ENCODE peak calls at places on chromosomes 16 and 17, in five cellular contexts. One of them, this sample, is unnamed.

GRCh38 chr17:62800580-62800979 is 7.5 kb downstream of the MARCHF10 start:
- DNase-seq in thoracic aorta: no peak
- DNase-seq in AG10803: peak
- DNase-seq in right atrium auricular region: no peak
- DNase-seq in HFFc6: peak
- DNase-seq in this sample: no peak

GRCh38 chr17:73647331-73647730 is 3.1 kb upstream of the SDK2 start:
- DNase-seq in right atrium auricular region: no peak
- DNase-seq in thoracic aorta: no peak
- DNase-seq in AG10803: no peak
- DNase-seq in HFFc6: no peak
- DNase-seq in this sample: no peak

GRCh38 chr17:81054308-81054707 is 19.4 kb downstream of the BAIAP2 start:
- DNase-seq in right atrium auricular region: no peak
- DNase-seq in thoracic aorta: no peak
- DNase-seq in HFFc6: no peak
- DNase-seq in AG10803: no peak
- DNase-seq in this sample: no peak

GRCh38 chr16:56298948-56299602 is 107.8 kb downstream of the GNAO1 start:
- DNase-seq in HFFc6: no peak
- DNase-seq in thoracic aorta: no peak
- DNase-seq in AG10803: no peak
- DNase-seq in right atrium auricular region: no peak
- DNase-seq in this sample: no peak

GRCh38 chr17:46889992-46890564 is 32.9 kb upstream of the GOSR2 start:
- DNase-seq in thoracic aorta: no peak
- DNase-seq in AG10803: no peak
- DNase-seq in HFFc6: no peak
- DNase-seq in right atrium auricular region: no peak
- DNase-seq in this sample: no peak

GRCh38 chr16:4114257-4115208 is 1.7 kb downstream of the ADCY9 start:
- DNase-seq in thoracic aorta: no peak
- DNase-seq in right atrium auricular region: no peak
- DNase-seq in AG10803: peak
- DNase-seq in HFFc6: no peak
- DNase-seq in this sample: no peak

GRCh38 chr16:275041-275621 is 613 bp downstream of the RGS11 start:
- DNase-seq in AG10803: no peak
- DNase-seq in right atrium auricular region: no peak
- DNase-seq in thoracic aorta: no peak
- DNase-seq in HFFc6: no peak
- DNase-seq in this sample: no peak

GRCh38 chr17:36935681-36936454 is 1.4 kb upstream of the LHX1 start:
- DNase-seq in HFFc6: no peak
- DNase-seq in thoracic aorta: no peak
- DNase-seq in right atrium auricular region: no peak
- DNase-seq in AG10803: no peak
- DNase-seq in this sample: peak

GRCh38 chr16:15644306-15644961 is 1.5 kb upstream of the MARF1 start:
- DNase-seq in AG10803: peak
- DNase-seq in thoracic aorta: no peak
- DNase-seq in HFFc6: peak
- DNase-seq in right atrium auricular region: no peak
- DNase-seq in this sample: no peak

GRCh38 chr17:43020789-43021738 is 1.1 kb downstream of the VAT1 start:
- DNase-seq in thoracic aorta: no peak
- DNase-seq in right atrium auricular region: peak
- DNase-seq in HFFc6: peak
- DNase-seq in AG10803: peak
- DNase-seq in this sample: peak

GRCh38 chr16:66662445-66663194 is 33.9 kb downstream of the CMTM4 start:
- DNase-seq in HFFc6: peak
- DNase-seq in right atrium auricular region: no peak
- DNase-seq in AG10803: peak
- DNase-seq in thoracic aorta: no peak
- DNase-seq in this sample: no peak

DNA sequence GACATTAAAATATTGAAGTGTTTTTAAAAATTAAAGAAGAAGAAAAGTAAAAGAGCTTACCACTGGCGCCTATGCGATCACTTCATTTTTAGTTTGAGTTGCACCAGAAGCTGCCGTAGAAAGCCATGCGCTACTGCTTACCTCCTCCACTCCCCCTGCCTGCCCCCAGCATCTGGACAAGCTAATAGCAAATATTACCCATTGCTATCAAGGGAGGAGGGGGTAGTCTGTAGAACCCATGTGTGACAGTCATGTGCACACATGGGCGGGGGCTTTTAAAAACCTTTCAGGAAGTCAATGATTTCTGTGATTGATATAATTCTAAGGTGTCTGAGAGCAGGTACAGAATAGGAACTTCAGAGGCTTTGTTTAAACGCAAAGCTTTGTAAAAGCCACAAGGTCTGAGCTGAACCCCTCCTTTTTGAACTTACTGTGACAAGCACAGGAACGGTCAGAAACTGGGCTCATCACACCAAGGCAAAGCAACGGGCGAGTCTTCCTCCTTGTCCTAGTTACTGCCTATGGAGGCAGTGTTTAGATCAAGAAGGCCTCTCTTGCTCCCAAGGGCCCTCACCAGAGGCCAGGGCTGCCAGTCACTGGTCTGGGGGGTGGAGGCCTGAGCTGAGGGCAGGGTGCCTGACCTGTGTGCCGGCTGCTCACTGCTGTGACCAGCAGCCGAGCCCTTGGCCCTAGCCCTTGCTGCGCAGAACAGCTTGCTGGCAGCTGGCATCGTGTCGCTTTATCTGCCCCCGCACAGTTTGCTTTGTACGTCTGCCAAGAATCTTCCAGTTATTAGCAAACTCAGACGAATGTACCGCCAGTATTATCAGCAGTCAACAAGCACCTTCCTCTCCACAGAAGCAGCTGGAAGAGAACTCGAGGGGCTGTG is 15.0 kb downstream of the GINS2 start:
- DNase-seq in thoracic aorta: no peak
- DNase-seq in right atrium auricular region: peak
- DNase-seq in AG10803: peak
- DNase-seq in HFFc6: peak
- DNase-seq in this sample: no peak
- TF ChIP-seq CTCF in thoracic aorta: no peak
- TF ChIP-seq CTCF in right atrium auricular region: no peak
- TF ChIP-seq CTCF in AG10803: no peak
- TF ChIP-seq CTCF in HFFc6: no peak
- TF ChIP-seq CTCF in this sample: no peak

GRCh38 chr17:32910769-32911168 is 17.2 kb upstream of the TMEM98 start:
- DNase-seq in AG10803: no peak
- DNase-seq in HFFc6: no peak
- DNase-seq in right atrium auricular region: no peak
- DNase-seq in thoracic aorta: no peak
- DNase-seq in this sample: no peak

GRCh38 chr17:32914181-32914580 is 13.8 kb upstream of the TMEM98 start:
- DNase-seq in HFFc6: no peak
- DNase-seq in right atrium auricular region: no peak
- DNase-seq in AG10803: no peak
- DNase-seq in thoracic aorta: no peak
- DNase-seq in this sample: no peak

GRCh38 chr17:32913593-32913992 is 14.4 kb upstream of the TMEM98 start:
- DNase-seq in right atrium auricular region: no peak
- DNase-seq in thoracic aorta: no peak
- DNase-seq in AG10803: no peak
- DNase-seq in HFFc6: no peak
- DNase-seq in this sample: no peak

GRCh38 chr17:32909787-32910369 is 18.1 kb upstream of the TMEM98 start:
- DNase-seq in right atrium auricular region: peak
- DNase-seq in thoracic aorta: peak
- DNase-seq in AG10803: peak
- DNase-seq in HFFc6: peak
- DNase-seq in this sample: peak

DNA sequence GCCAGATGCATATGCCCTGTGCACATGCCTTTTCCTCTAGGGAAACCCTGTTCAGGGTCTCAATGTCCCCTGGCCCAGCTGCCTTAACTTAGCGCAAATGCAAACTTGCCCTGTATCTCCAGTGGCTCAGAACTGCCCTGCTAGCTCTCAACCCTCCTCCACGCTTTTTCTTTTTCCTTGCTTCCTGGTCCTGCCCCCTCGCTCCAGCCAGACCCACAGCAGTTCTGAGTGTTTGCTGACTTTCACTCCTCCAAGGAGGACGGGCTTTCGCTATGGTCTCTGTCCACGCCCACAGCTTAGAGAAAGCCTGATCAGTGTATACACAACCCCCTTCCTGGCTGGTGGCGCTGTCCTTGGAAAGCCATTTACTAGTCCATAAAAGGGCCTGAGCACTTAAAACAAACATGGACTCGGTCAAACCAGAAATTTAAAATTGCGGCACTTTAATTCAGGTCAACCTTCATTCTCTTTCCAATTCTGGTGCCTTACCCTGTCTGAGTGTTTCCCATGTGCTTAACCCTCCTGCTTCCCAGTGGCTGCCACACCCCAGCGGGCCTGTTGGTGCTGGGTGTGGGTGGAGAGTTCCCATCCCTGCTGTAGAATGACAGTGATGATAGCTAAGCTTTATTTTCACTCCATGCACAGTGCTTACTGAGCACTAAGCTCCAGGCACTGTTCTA is 15.6 kb upstream of the TMEM98 start:
- DNase-seq in AG10803: peak
- DNase-seq in thoracic aorta: peak
- DNase-seq in right atrium auricular region: peak
- DNase-seq in HFFc6: peak
- DNase-seq in this sample: no peak
- TF ChIP-seq CTCF in AG10803: peak
- TF ChIP-seq CTCF in thoracic aorta: no peak
- TF ChIP-seq CTCF in right atrium auricular region: no peak
- TF ChIP-seq CTCF in HFFc6: peak
- TF ChIP-seq CTCF in this sample: no peak

DNA sequence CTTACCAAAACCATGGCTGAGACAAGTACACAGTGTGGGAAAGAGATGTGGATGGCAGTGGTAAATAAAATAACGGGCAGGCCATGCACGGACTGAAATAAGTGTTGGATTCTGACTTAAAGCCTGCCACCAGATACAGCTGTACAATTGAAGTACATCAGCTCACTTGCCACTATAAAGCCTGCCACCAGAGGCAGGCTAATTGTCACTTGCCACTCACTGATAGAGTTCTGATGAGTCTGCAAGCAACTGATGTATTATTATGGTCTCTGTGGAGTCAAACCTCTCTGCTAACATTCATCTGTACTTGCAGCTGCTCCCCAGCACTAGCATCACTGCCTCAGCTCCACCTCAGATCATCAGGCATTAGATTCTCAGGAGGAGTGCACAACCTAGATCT is 93.0 kb downstream of the CYTH1 start:
- DNase-seq in thoracic aorta: no peak
- DNase-seq in right atrium auricular region: no peak
- DNase-seq in HFFc6: no peak
- DNase-seq in AG10803: no peak
- DNase-seq in this sample: no peak
- TF ChIP-seq CTCF in thoracic aorta: no peak
- TF ChIP-seq CTCF in right atrium auricular region: no peak
- TF ChIP-seq CTCF in HFFc6: no peak
- TF ChIP-seq CTCF in AG10803: no peak
- TF ChIP-seq CTCF in this sample: no peak

DNA sequence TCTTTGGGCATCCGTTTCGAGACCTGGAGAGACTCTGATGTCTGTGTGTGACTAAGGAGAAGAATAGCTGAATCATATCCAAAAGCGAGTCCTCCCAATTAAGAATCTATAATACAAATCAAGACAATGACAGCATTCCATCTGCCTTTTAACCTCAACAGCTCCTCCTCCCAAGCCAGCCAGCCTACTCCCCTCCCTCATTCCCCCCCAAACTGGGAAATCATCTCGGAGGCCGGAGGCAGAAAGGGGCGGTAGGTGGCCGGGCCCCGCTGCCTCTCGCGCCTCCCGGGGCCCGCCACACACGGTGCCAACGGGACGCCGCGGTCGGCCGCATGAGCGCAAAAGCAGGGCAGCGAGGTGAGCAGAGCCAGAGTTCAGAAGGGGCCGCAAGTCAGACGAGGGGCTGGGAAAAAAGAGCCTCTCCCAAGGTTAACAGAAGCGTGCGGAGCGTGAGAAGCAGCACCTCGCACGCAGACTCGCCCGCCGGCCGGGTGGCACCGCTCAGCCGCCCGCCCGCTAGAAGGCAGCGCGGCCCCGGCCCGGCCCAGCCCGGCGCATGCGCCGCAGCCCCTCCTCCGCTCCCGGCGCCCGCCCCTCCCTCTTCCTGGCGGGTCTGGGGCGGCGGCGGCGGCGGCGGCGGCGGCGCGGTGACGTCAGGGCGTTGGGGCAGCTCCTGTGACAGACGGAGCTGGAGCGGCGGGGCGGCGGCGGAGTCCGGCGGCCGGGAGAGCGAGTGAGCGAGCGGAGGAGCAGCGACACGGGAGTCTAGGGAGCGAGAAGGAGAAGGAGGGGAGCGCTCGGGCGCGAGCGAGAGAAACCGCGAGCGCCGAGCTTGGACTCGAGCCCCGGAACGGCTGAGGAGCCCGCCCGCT is at the start of gene PAFAH1B1:
- DNase-seq in thoracic aorta: peak
- DNase-seq in right atrium auricular region: peak
- DNase-seq in AG10803: peak
- DNase-seq in HFFc6: peak
- DNase-seq in this sample: peak
- TF ChIP-seq CTCF in thoracic aorta: no peak
- TF ChIP-seq CTCF in right atrium auricular region: peak
- TF ChIP-seq CTCF in AG10803: no peak
- TF ChIP-seq CTCF in HFFc6: no peak
- TF ChIP-seq CTCF in this sample: peak

GRCh38 chr17:17666111-17666714 is 15.0 kb upstream of the RAI1 start:
- DNase-seq in HFFc6: peak
- DNase-seq in thoracic aorta: no peak
- DNase-seq in right atrium auricular region: no peak
- DNase-seq in AG10803: peak
- DNase-seq in this sample: no peak
- TF ChIP-seq CTCF in HFFc6: peak
- TF ChIP-seq CTCF in thoracic aorta: no peak
- TF ChIP-seq CTCF in right atrium auricular region: no peak
- TF ChIP-seq CTCF in AG10803: no peak
- TF ChIP-seq CTCF in this sample: no peak

This sample was measured in GM13976.